ENCODE peak calls at places on chromosomes 2 and 18, in four cellular contexts. M is KBM-7, Z is substantia nigra, S is LoVo. N is an unnamed sample.

GRCh38 chr2:143083636-143084035 is 45.6 kb upstream of the ARHGAP15 start:
- DNase-seq in Z (no peak), M (peak; percentile 32), S (no peak), N (no peak)

GRCh38 chr2:235911125-235911524 is 257.1 kb downstream of the GBX2 start:
- DNase-seq in S (no peak), M (no peak), Z (no peak), N (no peak)

GRCh38 chr2:10079931-10080535 is at the start of gene CYS1:
- DNase-seq in M (peak; percentile 21), S (no peak), Z (no peak), N (no peak)

GRCh38 chr2:189639003-189639609 is 22.2 kb upstream of the ASNSD1 start:
- DNase-seq in M (no peak), Z (no peak), S (peak; percentile 14), N (no peak)

GRCh38 chr2:173652731-173653426 is 298.2 kb downstream of the CDCA7 start:
- DNase-seq in Z (no peak), S (peak; percentile 87), M (no peak), N (no peak)

GRCh38 chr18:76545433-76546281 is 50.6 kb upstream of the ZNF516 start:
- DNase-seq in Z (no peak), M (no peak), S (no peak), N (no peak)

GRCh38 chr2:161414385-161415040 is 1.6 kb upstream of the TBR1 start:
- DNase-seq in M (peak; percentile 41), Z (no peak), S (peak; percentile 44), N (no peak)

GRCh38 chr2:47313141-47313691 is 89.7 kb upstream of the MSH2 start:
- DNase-seq in M (no peak), Z (no peak), S (peak; percentile 73), N (no peak)

GRCh38 chr2:43123056-43123455 is 103.3 kb downstream of the ZFP36L2 start:
- DNase-seq in M (no peak), Z (no peak), S (no peak), N (no peak)

GRCh38 chr2:166167451-166167850 is 39.6 kb upstream of the SCN1A start:
- DNase-seq in M (no peak), Z (no peak), S (no peak), N (no peak)

GRCh38 chr2:149383340-149383739 is 53.0 kb downstream of the LYPD6 start:
- DNase-seq in S (no peak), Z (no peak), M (no peak), N (no peak)

GRCh38 chr2:146826388-146826787 is 1018.4 kb upstream of the ACVR2A start:
- DNase-seq in M (no peak), S (no peak), Z (no peak), N (no peak)

GRCh38 chr18:57579928-57580327 is 6.6 kb downstream of the FECH start:
- DNase-seq in M (no peak), S (no peak), Z (no peak), N (no peak)

GRCh38 chr2:139805378-139805777 is 1025.2 kb upstream of the NXPH2 start:
- DNase-seq in Z (no peak), M (no peak), S (no peak), N (no peak)

GRCh38 chr2:133333189-133333588 is 235.1 kb downstream of the NCKAP5 start:
- DNase-seq in M (no peak), S (no peak), Z (no peak), N (no peak)

GRCh38 chr18:57915241-57915640 is 112.1 kb upstream of the ATP8B1 start:
- DNase-seq in S (no peak), Z (no peak), M (no peak), N (no peak)

GRCh38 chr2:158463496-158464095 is 6.8 kb downstream of the PKP4 start:
- DNase-seq in Z (no peak), S (no peak), M (no peak), N (no peak)

GRCh38 chr2:241703128-241703604 is 1.3 kb downstream of the ING5 start:
- DNase-seq in Z (no peak), S (no peak), M (no peak), N (no peak)

GRCh38 chr2:168700615-168701245 is 101.7 kb upstream of the NOSTRIN start:
- DNase-seq in Z (no peak), S (no peak), M (no peak), N (no peak)